ENCODE peak calls at places on chromosomes 5 and 9, in ten cellular contexts. O is dorsolateral prefrontal cortex, N is heart right ventricle, H is HFF-Myc, G is fibroblast of the aortic adventitia, A is endodermal cell, M is HCT116, R is transverse colon, Q is PC-3, P is astrocyte. Z is an unnamed sample.

GRCh38 chr5:104573979-104574709 is 1011.6 kb upstream of the NUDT12 start:
- DNase-seq in O (no peak), N (no peak), H (no peak), G (no peak), A (no peak), M (no peak), R (no peak), Q (no peak), P (no peak), Z (no peak)

GRCh38 chr9:115018547-115019435 is 88.4 kb upstream of the TNFSF8 start:
- DNase-seq in O (no peak), N (no peak), H (no peak), G (peak), A (no peak), M (no peak), R (peak), Q (peak), P (peak), Z (peak)

GRCh38 chr9:97176206-97176605 is 131.3 kb upstream of the CCDC180 start:
- DNase-seq in O (no peak), N (no peak), H (no peak), G (no peak), A (no peak), M (no peak), R (no peak), Q (peak), P (no peak), Z (peak)

GRCh38 chr9:89458768-89459496 is 39.0 kb downstream of the SEMA4D start:
- DNase-seq in O (no peak), N (no peak), H (no peak), G (no peak), A (no peak), M (no peak), R (no peak), Q (no peak), P (no peak), Z (no peak)

GRCh38 chr5:125294844-125295243 is 548.4 kb upstream of the ZNF608 start:
- DNase-seq in O (no peak), N (no peak), H (no peak), G (no peak), A (no peak), M (no peak), R (no peak), Q (no peak), P (no peak), Z (no peak)

GRCh38 chr5:179289756-179290385 is 55.4 kb downstream of the ADAMTS2 start:
- DNase-seq in O (no peak), N (no peak), H (no peak), G (no peak), A (no peak), M (no peak), R (no peak), Q (no peak), P (no peak), Z (no peak)

GRCh38 chr9:91856419-91856818 is 93.6 kb downstream of the ROR2 start:
- DNase-seq in O (no peak), N (no peak), H (no peak), G (no peak), A (peak), M (no peak), R (no peak), Q (no peak), P (no peak), Z (no peak)

GRCh38 chr5:180053061-180053602 is 18.4 kb downstream of the RNF130 start:
- DNase-seq in O (no peak), N (no peak), H (no peak), G (no peak), A (no peak), M (no peak), R (no peak), Q (no peak), P (no peak), Z (no peak)

GRCh38 chr9:129310666-129311350 is 132.7 kb upstream of the IER5L start:
- DNase-seq in O (no peak), N (no peak), H (no peak), G (peak), A (peak), M (no peak), R (no peak), Q (no peak), P (no peak), Z (peak)

GRCh38 chr5:155080721-155081120 is 67.2 kb downstream of the KIF4B start:
- DNase-seq in O (no peak), N (no peak), H (no peak), G (peak), A (no peak), M (no peak), R (no peak), Q (no peak), P (no peak), Z (peak)

GRCh38 chr5:36692791-36693763 is 86.7 kb downstream of the SLC1A3 start:
- DNase-seq in O (peak), N (peak), H (no peak), G (peak), A (peak), M (peak), R (peak), Q (peak), P (peak), Z (peak)

GRCh38 chr5:64958757-64959391 is 190.1 kb downstream of the CWC27 start:
- DNase-seq in O (no peak), N (no peak), H (no peak), G (peak), A (no peak), M (peak), R (no peak), Q (peak), P (peak), Z (peak)

GRCh38 chr9:121765021-121765950 is 113.9 kb downstream of the DAB2IP start:
- DNase-seq in O (no peak), N (peak), H (no peak), G (peak), A (no peak), M (no peak), R (peak), Q (peak), P (peak), Z (peak)

GRCh38 chr9:33130501-33130900 is 36.6 kb downstream of the B4GALT1 start:
- DNase-seq in O (no peak), N (no peak), H (no peak), G (peak), A (no peak), M (no peak), R (no peak), Q (peak), P (peak), Z (peak)

GRCh38 chr9:127580371-127580770 is 31.7 kb upstream of the STXBP1 start:
- DNase-seq in O (no peak), N (no peak), H (no peak), G (no peak), A (no peak), M (no peak), R (no peak), Q (no peak), P (no peak), Z (no peak)

GRCh38 chr9:127578952-127579853 is 32.9 kb upstream of the STXBP1 start:
- DNase-seq in O (peak), N (peak), H (peak), G (peak), A (peak), M (peak), R (peak), Q (peak), P (peak), Z (peak)

GRCh38 chr9:127580879-127581278 is 31.2 kb upstream of the STXBP1 start:
- DNase-seq in O (no peak), N (no peak), H (no peak), G (no peak), A (no peak), M (no peak), R (no peak), Q (no peak), P (no peak), Z (no peak)

GRCh38 chr9:127575875-127576778 is 36.0 kb upstream of the STXBP1 start:
- DNase-seq in O (no peak), N (no peak), H (no peak), G (no peak), A (no peak), M (no peak), R (peak), Q (no peak), P (no peak), Z (no peak)

DNA sequence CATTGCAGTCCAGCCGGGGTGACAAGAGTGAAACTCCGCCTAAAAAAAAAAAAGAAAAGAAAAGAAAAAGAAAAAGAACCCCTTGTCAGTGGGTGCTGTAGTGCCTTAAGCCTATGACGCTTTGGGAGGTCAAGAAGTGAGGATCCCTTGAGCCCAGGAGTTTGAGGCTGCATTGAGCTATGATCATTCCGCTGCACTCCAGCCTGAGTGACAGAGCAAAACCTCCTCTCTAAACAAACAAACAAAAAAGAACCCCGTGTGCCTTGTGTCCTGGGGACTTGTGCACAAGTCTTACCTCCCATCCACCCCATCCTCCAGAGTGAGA is 33.5 kb upstream of the STXBP1 start:
- DNase-seq in O (no peak), N (no peak), H (no peak), G (no peak), A (no peak), M (no peak), R (no peak), Q (no peak), P (no peak), Z (no peak)
- H3K4me3 ChIP-seq in O (peak), N (peak), H (peak), G (peak), A (no peak), M (peak), R (no peak), Q (no peak), P (peak), Z (peak)

GRCh38 chr5:14004598-14005394 is 60.3 kb upstream of the DNAH5 start:
- DNase-seq in O (no peak), N (no peak), H (no peak), G (peak), A (no peak), M (no peak), R (no peak), Q (no peak), P (no peak), Z (no peak)
- TF ChIP-seq CTCF in O (no peak), N (no peak), H (no peak), G (no peak), A (no peak), M (no peak), R (no peak), Q (no peak), P (no peak), Z (no peak)

GRCh38 chr5:67038817-67039603 is 157.6 kb downstream of the CD180 start:
- DNase-seq in O (no peak), N (no peak), H (no peak), G (peak), A (no peak), M (no peak), R (no peak), Q (peak), P (peak), Z (peak)
- H3K4me3 ChIP-seq in O (no peak), N (no peak), H (no peak), G (no peak), A (no peak), M (no peak), R (no peak), Q (peak), P (peak), Z (no peak)

GRCh38 chr5:146041180-146041789 is 64.1 kb downstream of the PLAC8L1 start:
- DNase-seq in O (no peak), N (no peak), H (no peak), G (peak), A (no peak), M (no peak), R (no peak), Q (peak), P (no peak), Z (peak)
- TF ChIP-seq CTCF in O (peak), N (peak), H (peak), G (peak), A (peak), M (peak), R (peak), Q (peak), P (peak), Z (peak)

GRCh38 chr5:59597690-59598546 is 295.6 kb downstream of the PDE4D start:
- DNase-seq in O (no peak), N (no peak), H (no peak), G (no peak), A (no peak), M (no peak), R (no peak), Q (no peak), P (no peak), Z (no peak)
- H3K4me3 ChIP-seq in O (peak), N (peak), H (no peak), G (no peak), A (no peak), M (no peak), R (peak), Q (no peak), P (no peak), Z (peak)

Z was measured in choroid plexus epithelial cell.